ENCODE peak calls at places on chromosomes 13 and 19, in six cellular contexts. X is hepatocyte, I is psoas muscle, K is HCT116, H is tibial nerve, O is endodermal cell. C is an unnamed sample.

GRCh38 chr13:96091164-96091931 is 1.4 kb downstream of the HS6ST3 start:
- DNase-seq in X (peak), I (peak), K (no peak), H (no peak), O (peak), C (no peak)

GRCh38 chr19:2129486-2129885 is 21.9 kb downstream of the AP3D1 start:
- DNase-seq in X (no peak), I (no peak), K (no peak), H (no peak), O (no peak), C (no peak)

GRCh38 chr13:51125495-51126226 is 14.6 kb upstream of the C13orf42 start:
- DNase-seq in X (peak), I (peak), K (peak), H (no peak), O (peak), C (peak)

GRCh38 chr13:19155321-19155861 is 26.2 kb downstream of the TUBA3C start:
- DNase-seq in X (no peak), I (no peak), K (no peak), H (no peak), O (no peak), C (no peak)

GRCh38 chr13:114161644-114162532 is 17.2 kb upstream of the CFAP97D2 start:
- DNase-seq in X (peak), I (peak), K (no peak), H (no peak), O (no peak), C (no peak)

GRCh38 chr13:80211573-80211972 is 129.4 kb downstream of the SPRY2 start:
- DNase-seq in X (no peak), I (no peak), K (no peak), H (no peak), O (no peak), C (no peak)

GRCh38 chr13:109157275-109157674 is 527.9 kb downstream of the MYO16 start:
- DNase-seq in X (no peak), I (no peak), K (no peak), H (no peak), O (peak), C (no peak)

GRCh38 chr13:43934273-43934672 is 54.6 kb downstream of the LACC1 start:
- DNase-seq in X (no peak), I (no peak), K (no peak), H (no peak), O (no peak), C (no peak)

GRCh38 chr13:79282976-79283375 is 123.1 kb downstream of the RBM26 start:
- DNase-seq in X (peak), I (no peak), K (no peak), H (no peak), O (no peak), C (no peak)

GRCh38 chr13:34523401-34523800 is 418.7 kb upstream of the NBEA start:
- DNase-seq in X (no peak), I (no peak), K (no peak), H (no peak), O (no peak), C (no peak)

GRCh38 chr13:43232866-43233265 is 209.5 kb downstream of the DNAJC15 start:
- DNase-seq in X (no peak), I (no peak), K (no peak), H (no peak), O (no peak), C (peak)

GRCh38 chr13:90750957-90751356 is 596.5 kb upstream of the MIR17HG start:
- DNase-seq in X (no peak), I (no peak), K (no peak), H (no peak), O (no peak), C (no peak)

GRCh38 chr19:7355151-7355845 is 6.6 kb downstream of the ARHGEF18 start:
- DNase-seq in X (peak), I (no peak), K (no peak), H (no peak), O (no peak), C (no peak)

GRCh38 chr13:26074706-26075105 is 22.9 kb upstream of the SHISA2 start:
- DNase-seq in X (peak), I (no peak), K (no peak), H (no peak), O (no peak), C (peak)

GRCh38 chr19:41563847-41564514 is 12.0 kb upstream of the CEACAM21 start:
- DNase-seq in X (no peak), I (no peak), K (no peak), H (no peak), O (no peak), C (no peak)

GRCh38 chr13:50713849-50714248 is 129.6 kb downstream of the DLEU7 start:
- DNase-seq in X (no peak), I (no peak), K (no peak), H (no peak), O (no peak), C (no peak)

GRCh38 chr19:3656073-3656746 is 29.6 kb upstream of the CACTIN start:
- DNase-seq in X (no peak), I (no peak), K (no peak), H (no peak), O (no peak), C (no peak)

GRCh38 chr13:61880576-61881283 is 465.1 kb upstream of the PCDH20 start:
- DNase-seq in X (peak), I (no peak), K (peak), H (no peak), O (peak), C (no peak)

GRCh38 chr19:45676851-45677263 is 8.8 kb downstream of the GIPR start:
- DNase-seq in X (peak), I (no peak), K (no peak), H (no peak), O (no peak), C (no peak)

GRCh38 chr13:33355470-33355869 is 69.9 kb upstream of the STARD13 start:
- DNase-seq in X (no peak), I (no peak), K (no peak), H (no peak), O (no peak), C (peak)

GRCh38 chr19:39199025-39199424 is 2.3 kb downstream of the NCCRP1 start:
- DNase-seq in X (no peak), I (no peak), K (no peak), H (no peak), O (no peak), C (peak)

GRCh38 chr19:55616395-55616875 is 7.9 kb downstream of the ZNF784 start:
- DNase-seq in X (no peak), I (no peak), K (no peak), H (no peak), O (no peak), C (no peak)

GRCh38 chr19:3276341-3276799 is 51.9 kb downstream of the CELF5 start:
- DNase-seq in X (peak), I (no peak), K (peak), H (no peak), O (peak), C (no peak)

DNA sequence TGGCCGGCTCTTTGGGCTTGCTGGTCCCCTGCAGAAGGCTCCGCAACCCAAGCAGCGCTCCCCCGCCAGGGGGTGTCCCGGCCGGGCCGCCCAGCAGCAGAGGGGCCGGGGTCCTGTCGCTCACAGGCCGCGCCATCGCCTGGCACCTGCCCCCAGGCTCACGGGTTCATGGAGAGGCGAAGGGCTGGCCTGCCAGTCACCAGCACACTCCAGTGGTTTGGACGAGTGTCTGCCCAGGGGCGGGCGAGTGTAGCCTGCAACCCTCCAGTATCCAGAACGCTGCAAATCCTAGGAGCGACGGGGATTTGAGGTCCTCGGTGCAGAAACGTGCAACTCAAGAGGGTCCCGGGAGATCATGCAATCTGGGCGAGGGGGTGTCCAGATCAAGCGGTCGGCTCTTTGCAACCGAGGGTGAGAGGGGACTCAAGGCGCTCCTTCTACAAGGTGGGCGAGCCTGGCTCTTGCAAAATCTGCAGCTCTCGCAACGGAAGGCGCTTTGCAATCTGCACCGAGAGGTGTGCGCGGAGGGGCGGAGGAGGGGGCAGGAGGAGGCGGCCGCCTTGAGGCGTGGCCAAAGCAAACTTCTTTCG is at the start of gene DBP:
- DNase-seq in X (peak), I (no peak), K (no peak), H (no peak), O (peak), C (no peak)
- TF ChIP-seq CTCF in X (peak), I (no peak), K (peak), H (no peak), O (peak), C (peak)

GRCh38 chr19:18940791-18941627 is at the start of gene HOMER3:
- DNase-seq in X (peak), I (peak), K (no peak), H (peak), O (peak), C (peak)
- TF ChIP-seq CTCF in X (peak), I (peak), K (peak), H (peak), O (peak), C (peak)

DNA sequence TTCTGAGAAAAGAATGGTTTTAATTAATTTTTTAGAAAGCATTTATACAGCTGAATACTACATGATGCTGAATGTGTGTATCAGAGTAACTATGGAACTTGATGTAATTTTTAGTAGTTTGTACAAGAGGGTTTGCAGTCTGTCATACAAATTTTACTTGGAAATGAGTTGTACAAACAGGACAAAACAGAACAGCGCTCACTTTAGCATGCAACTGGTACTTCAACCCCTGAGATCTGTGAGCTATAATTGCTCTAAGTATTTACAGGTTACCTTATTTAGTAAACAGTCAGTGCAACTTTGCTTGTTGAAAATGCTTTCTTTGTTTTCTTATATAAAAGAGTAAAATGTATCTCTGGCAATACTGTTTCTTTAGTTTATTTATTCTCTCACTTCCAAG is 719 bp downstream of the TNFRSF19 start:
- DNase-seq in X (peak), I (no peak), K (no peak), H (no peak), O (no peak), C (no peak)
- TF ChIP-seq CTCF in X (peak), I (no peak), K (no peak), H (peak), O (no peak), C (peak)

GRCh38 chr13:28055362-28055761 is 45.0 kb downstream of the FLT3 start:
- DNase-seq in X (no peak), I (no peak), K (no peak), H (no peak), O (no peak), C (no peak)

GRCh38 chr13:28056970-28057712 is 43.2 kb downstream of the FLT3 start:
- DNase-seq in X (no peak), I (no peak), K (no peak), H (no peak), O (no peak), C (no peak)

GRCh38 chr13:28056426-28056825 is 44.0 kb downstream of the FLT3 start:
- DNase-seq in X (no peak), I (no peak), K (no peak), H (no peak), O (no peak), C (no peak)

GRCh38 chr13:28059214-28059613 is 41.2 kb downstream of the FLT3 start:
- DNase-seq in X (peak), I (no peak), K (peak), H (no peak), O (peak), C (no peak)
- TF ChIP-seq CTCF in X (peak), I (peak), K (peak), H (no peak), O (peak), C (peak)

GRCh38 chr19:4723465-4724251 is at the start of gene DPP9:
- DNase-seq in X (peak), I (peak), K (peak), H (peak), O (peak), C (peak)
- TF ChIP-seq CTCF in X (no peak), I (peak), K (no peak), H (no peak), O (no peak), C (peak)

C was measured in AG09319.